ENCODE peak calls at places on chromosomes 12 and 14, in ten cellular contexts. Z is BJ, J is HFFc6, Q is kidney, S is Calu3, R is T-cell, G is NCI-H510A treated with DMSO at 0.1 percent for 48 hours, M is frontal cortex, L is HL-60, V is GM23338. Y is an unnamed sample.

GRCh38 chr12:113040722-113041168 is 15.8 kb upstream of the DTX1 start:
- DNase-seq in Z (peak; percentile 9), J (peak; percentile 46), Q (peak; percentile 84), S (peak; percentile 76), R (no peak), G (no peak), M (no peak), L (peak; percentile 72), V (no peak), Y (no peak)

GRCh38 chr14:88078525-88078924 is 73.6 kb downstream of the GPR65 start:
- DNase-seq in Z (no peak), J (no peak), Q (no peak), S (no peak), R (no peak), G (no peak), M (no peak), L (no peak), V (peak; percentile 19), Y (no peak)

GRCh38 chr14:53055003-53055402 is 98.1 kb downstream of the DDHD1 start:
- DNase-seq in Z (no peak), J (peak; percentile 64), Q (no peak), S (no peak), R (no peak), G (peak; percentile 45), M (peak; percentile 33), L (no peak), V (peak; percentile 73), Y (no peak)

GRCh38 chr12:49059385-49060232 is 985 bp downstream of the KMT2D start:
- DNase-seq in Z (no peak), J (no peak), Q (no peak), S (peak; percentile 13), R (peak; percentile 14), G (no peak), M (peak; percentile 58), L (no peak), V (peak; percentile 70), Y (no peak)

GRCh38 chr12:402127-402456 is 648 bp downstream of the CCDC77 start:
- DNase-seq in Z (no peak), J (peak; percentile 29), Q (no peak), S (peak; percentile 14), R (no peak), G (no peak), M (no peak), L (no peak), V (peak; percentile 59), Y (no peak)

GRCh38 chr14:102951799-102952198 is 29.3 kb downstream of the AMN start:
- DNase-seq in Z (no peak), J (no peak), Q (peak; percentile 16), S (no peak), R (no peak), G (no peak), M (no peak), L (no peak), V (no peak), Y (no peak)

GRCh38 chr12:99043319-99043914 is 398.3 kb downstream of the APAF1 start:
- DNase-seq in Z (no peak), J (peak; percentile 43), Q (peak; percentile 74), S (peak; percentile 74), R (peak; percentile 14), G (peak; percentile 71), M (peak; percentile 27), L (peak; percentile 32), V (peak; percentile 79), Y (peak; percentile 14)

GRCh38 chr14:36580856-36581831 is 1.3 kb downstream of the NKX2-8 start:
- DNase-seq in Z (no peak), J (no peak), Q (peak; percentile 72), S (peak; percentile 49), R (no peak), G (peak; percentile 50), M (peak; percentile 54), L (no peak), V (peak; percentile 83), Y (no peak)

GRCh38 chr12:6724409-6724797 is 557 bp downstream of the COPS7A start:
- DNase-seq in Z (no peak), J (no peak), Q (peak; percentile 76), S (peak; percentile 16), R (no peak), G (peak; percentile 30), M (no peak), L (peak; percentile 72), V (peak; percentile 28), Y (peak; percentile 6)

GRCh38 chr14:95260537-95261440 is 58.9 kb downstream of the CLMN start:
- DNase-seq in Z (no peak), J (no peak), Q (no peak), S (no peak), R (no peak), G (no peak), M (no peak), L (no peak), V (no peak), Y (no peak)

GRCh38 chr12:109737111-109737510 is 23.5 kb downstream of the FAM222A start:
- DNase-seq in Z (no peak), J (no peak), Q (peak; percentile 35), S (no peak), R (no peak), G (no peak), M (no peak), L (no peak), V (no peak), Y (no peak)

GRCh38 chr12:75374971-75375370 is 15.9 kb upstream of the GLIPR1L2 start:
- DNase-seq in Z (no peak), J (no peak), Q (no peak), S (no peak), R (no peak), G (no peak), M (no peak), L (no peak), V (no peak), Y (no peak)

GRCh38 chr12:116075251-116075650 is 202.2 kb downstream of the MED13L start:
- DNase-seq in Z (no peak), J (no peak), Q (no peak), S (no peak), R (no peak), G (peak; percentile 68), M (no peak), L (no peak), V (no peak), Y (no peak)

GRCh38 chr12:57151741-57152407 is 4.5 kb upstream of the LRP1-AS start:
- DNase-seq in Z (no peak), J (peak; percentile 63), Q (no peak), S (no peak), R (no peak), G (no peak), M (no peak), L (no peak), V (no peak), Y (no peak)

GRCh38 chr12:14394317-14395058 is 29.0 kb downstream of the ATF7IP start:
- DNase-seq in Z (no peak), J (peak; percentile 76), Q (no peak), S (peak; percentile 29), R (no peak), G (peak; percentile 76), M (peak; percentile 22), L (peak; percentile 54), V (peak; percentile 79), Y (no peak)

GRCh38 chr12:101670007-101670671 is 27.3 kb upstream of the CHPT1 start:
- DNase-seq in Z (no peak), J (peak; percentile 61), Q (no peak), S (peak; percentile 45), R (peak; percentile 21), G (no peak), M (no peak), L (peak; percentile 63), V (peak; percentile 59), Y (no peak)

GRCh38 chr14:94665121-94665520 is 52.9 kb downstream of the SERPINA3 start:
- DNase-seq in Z (peak; percentile 68), J (no peak), Q (no peak), S (no peak), R (no peak), G (no peak), M (no peak), L (no peak), V (no peak), Y (no peak)

GRCh38 chr12:93593833-93594232 is 21.4 kb downstream of the SOCS2 start:
- DNase-seq in Z (no peak), J (no peak), Q (no peak), S (no peak), R (no peak), G (no peak), M (no peak), L (no peak), V (no peak), Y (no peak)

GRCh38 chr12:108327621-108328371 is 11.3 kb downstream of the CMKLR1 start:
- DNase-seq in Z (no peak), J (no peak), Q (no peak), S (no peak), R (no peak), G (no peak), M (no peak), L (no peak), V (no peak), Y (no peak)

GRCh38 chr12:32446306-32447119 is 47.2 kb downstream of the FGD4 start:
- DNase-seq in Z (no peak), J (no peak), Q (no peak), S (no peak), R (no peak), G (no peak), M (no peak), L (no peak), V (no peak), Y (no peak)

GRCh38 chr12:53595212-53595611 is 31.0 kb downstream of the ATF7 start:
- DNase-seq in Z (no peak), J (no peak), Q (no peak), S (no peak), R (no peak), G (no peak), M (no peak), L (no peak), V (no peak), Y (no peak)

GRCh38 chr14:81062816-81063215 is 107.4 kb downstream of the TSHR start:
- DNase-seq in Z (no peak), J (no peak), Q (no peak), S (peak; percentile 12), R (no peak), G (peak; percentile 25), M (no peak), L (no peak), V (peak; percentile 76), Y (no peak)

Y was measured in T-helper 9 cell.